ENCODE peak calls at places on chromosomes 11 and 22, in five cellular contexts. H, Y, T, A and N are unnamed samples.
A peak's percentile ranks its signal among the peaks of the same experiment; 100 is the strongest.

GRCh38 chr11:114909866-114910265 is 231.5 kb downstream of the NXPE2 start:
- DNase-seq in Y (no peak), H (no peak), T (no peak), A (no peak), N (no peak)

GRCh38 chr11:128964463-128964930 is 21.8 kb upstream of the TP53AIP1 start:
- DNase-seq in H (no peak), T (no peak), A (peak; percentile 90), Y (no peak), N (no peak)

GRCh38 chr22:49769691-49770315 is 57.9 kb downstream of the BRD1 start:
- DNase-seq in A (no peak), H (no peak), Y (no peak), T (peak; percentile 4), N (no peak)

GRCh38 chr11:134564472-134565200 is 152.6 kb upstream of the B3GAT1 start:
- DNase-seq in T (no peak), A (no peak), H (no peak), Y (no peak), N (no peak)

GRCh38 chr22:22316589-22316988 is 72.0 kb downstream of the VPREB1 start:
- DNase-seq in A (no peak), Y (no peak), H (no peak), T (no peak), N (no peak)

GRCh38 chr11:115455606-115456005 is 48.6 kb downstream of the CADM1 start:
- DNase-seq in T (no peak), A (no peak), Y (no peak), H (no peak), N (no peak)

GRCh38 chr11:119691701-119692546 is 37.1 kb downstream of the NECTIN1 start:
- DNase-seq in Y (no peak), T (no peak), H (peak; percentile 88), A (no peak), N (no peak)

GRCh38 chr22:33851985-33852384 is 68.3 kb downstream of the LARGE1 start:
- DNase-seq in Y (no peak), T (no peak), A (no peak), H (peak; percentile 59), N (no peak)

GRCh38 chr22:35149149-35149548 is 83.2 kb downstream of the ISX start:
- DNase-seq in H (no peak), T (no peak), Y (no peak), A (no peak), N (no peak)

GRCh38 chr22:32920032-32920628 is 118.6 kb downstream of the TIMP3 start:
- DNase-seq in T (peak; percentile 38), Y (no peak), A (no peak), H (no peak), N (no peak)

GRCh38 chr11:122976396-122976733 is 5.3 kb downstream of the BSX start:
- DNase-seq in H (no peak), Y (no peak), A (no peak), T (no peak), N (no peak)

GRCh38 chr22:44195189-44195871 is 14.6 kb downstream of the PARVG start:
- DNase-seq in H (no peak), A (no peak), Y (no peak), T (no peak), N (no peak)

GRCh38 chr11:86069408-86070086 is 663 bp upstream of the PICALM start:
- DNase-seq in A (peak; percentile 98), T (peak; percentile 26), Y (no peak), H (peak; percentile 11), N (peak; percentile 94)

GRCh38 chr22:41001722-41002122 is 50.5 kb downstream of the RBX1 start:
- DNase-seq in Y (no peak), A (no peak), T (no peak), H (no peak), N (peak; percentile 66)

GRCh38 chr11:101407324-101407723 is 176.5 kb downstream of the TRPC6 start:
- DNase-seq in T (peak; percentile 8), Y (no peak), A (no peak), H (no peak), N (no peak)

GRCh38 chr11:90774727-90775572 is 552.1 kb upstream of the CHORDC1 start:
- DNase-seq in H (no peak), Y (peak; percentile 22), A (no peak), T (no peak), N (no peak)

GRCh38 chr11:126888126-126888712 is 112.4 kb downstream of the KIRREL3 start:
- DNase-seq in T (no peak), H (no peak), Y (no peak), A (no peak), N (no peak)

GRCh38 chr11:101870510-101870909 is 44.3 kb upstream of the CEP126 start:
- DNase-seq in H (no peak), Y (no peak), T (no peak), A (peak; percentile 85), N (no peak)

GRCh38 chr11:68950268-68950667 is 30.5 kb downstream of the MRGPRD start:
- DNase-seq in T (no peak), Y (no peak), A (peak; percentile 19), H (no peak), N (no peak)

GRCh38 chr11:8581300-8581699 is 12.7 kb downstream of the STK33 start:
- DNase-seq in A (no peak), H (no peak), T (no peak), Y (no peak), N (no peak)

GRCh38 chr22:23088199-23088604 is 17.9 kb downstream of the GNAZ start:
- DNase-seq in A (no peak), T (no peak), H (no peak), Y (no peak), N (no peak)

GRCh38 chr11:37804666-37805065 is 1206.6 kb upstream of the RAG2 start:
- DNase-seq in Y (no peak), T (no peak), H (no peak), A (no peak), N (no peak)

GRCh38 chr11:11380340-11380739 is 27.3 kb upstream of the CSNK2A3 start:
- DNase-seq in H (no peak), T (no peak), A (no peak), Y (no peak), N (no peak)

GRCh38 chr11:125496465-125496817 is 376 bp upstream of the FEZ1 start:
- DNase-seq in A (no peak), T (no peak), H (no peak), Y (no peak), N (no peak)

GRCh38 chr11:125494601-125494986 is 1.5 kb downstream of the FEZ1 start:
- DNase-seq in T (no peak), Y (no peak), H (no peak), A (no peak), N (no peak)

GRCh38 chr11:125494987-125495725 is 909 bp downstream of the FEZ1 start:
- DNase-seq in Y (peak; percentile 49), H (peak; percentile 8), A (peak; percentile 61), T (no peak), N (no peak)

GRCh38 chr11:125498521-125498920 is 2.5 kb upstream of the FEZ1 start:
- DNase-seq in Y (no peak), T (no peak), H (no peak), A (no peak), N (no peak)

DNA sequence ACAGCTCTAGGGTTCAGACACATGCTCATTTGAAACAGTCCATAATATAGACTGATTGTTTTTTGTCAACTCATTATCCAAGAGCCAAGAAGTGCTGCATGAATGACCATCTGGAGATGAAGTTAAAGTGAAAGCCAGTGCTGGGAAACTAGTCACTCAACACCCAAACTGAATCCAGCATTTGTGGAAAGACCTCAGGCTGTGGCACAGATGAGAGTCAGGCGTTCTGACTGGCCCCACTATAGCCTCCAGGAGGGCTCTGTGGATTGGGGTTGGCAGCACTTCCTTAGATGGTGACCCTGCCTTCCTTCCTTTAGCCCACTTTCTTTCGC is 2.1 kb downstream of the FEZ1 start:
- DNase-seq in Y (no peak), H (no peak), A (no peak), T (no peak), N (no peak)
- H3K36me3 ChIP-seq in Y (no peaks in the 10 kb centered on the region), H (no peaks in the 10 kb centered on the region), A (peaks cover 4% of the 10 kb centered on the region), T (no peaks in the 10 kb centered on the region), N (no peaks in the 10 kb centered on the region)

GRCh38 chr11:30561691-30562412 is 24.3 kb downstream of the MPPED2 start:
- DNase-seq in T (no peak), Y (no peak), H (no peak), A (no peak), N (no peak)

GRCh38 chr11:30564994-30565393 is 21.2 kb downstream of the MPPED2 start:
- DNase-seq in Y (no peak), H (no peak), T (no peak), A (no peak), N (no peak)

GRCh38 chr11:30566482-30566881 is 19.7 kb downstream of the MPPED2 start:
- DNase-seq in Y (no peak), H (no peak), A (no peak), T (no peak), N (no peak)

GRCh38 chr11:30560345-30561106 is 25.6 kb downstream of the MPPED2 start:
- DNase-seq in Y (no peak), T (no peak), A (no peak), H (no peak), N (no peak)
- H3K4me3 ChIP-seq in Y (no peak overlapping the region), T (no peak overlapping the region), A (no peak overlapping the region), H (no peak overlapping the region), N (no peak overlapping the region)

DNA sequence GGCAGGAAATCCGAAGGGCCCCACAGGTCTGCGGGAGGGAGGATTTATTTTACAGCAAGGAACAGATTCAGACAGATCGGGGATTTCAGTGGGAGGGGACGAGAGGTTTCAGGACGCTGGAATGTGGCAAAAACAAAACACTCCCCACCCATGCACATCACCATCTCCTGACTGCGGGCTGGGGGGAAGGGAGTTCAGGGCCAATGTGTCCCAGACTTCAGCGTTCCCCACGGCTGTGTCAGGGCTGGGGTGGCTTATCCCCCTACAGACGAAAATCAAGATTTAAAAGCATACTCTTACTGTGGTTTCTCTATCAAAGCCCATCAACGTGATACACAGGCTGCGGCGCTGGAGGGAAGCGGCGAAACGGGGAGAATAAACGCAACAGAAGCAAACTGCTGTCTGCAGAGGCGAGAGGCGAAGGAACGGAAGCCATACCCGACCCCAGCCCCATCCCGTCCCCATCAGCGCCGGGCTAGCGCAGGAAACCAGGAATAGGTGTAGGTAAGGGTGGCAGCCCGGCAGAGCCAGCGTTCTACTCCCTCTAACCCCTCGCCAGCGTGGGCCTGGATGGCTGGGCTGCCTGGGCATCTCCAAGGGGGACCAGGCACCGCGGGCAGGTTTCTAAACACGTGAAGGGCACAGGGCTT is 2.7 kb downstream of the TENM4 start:
- DNase-seq in A (no peak), H (peak; percentile 4), T (no peak), Y (no peak), N (no peak)
- TF ChIP-seq CTCF in A (no peak), H (no peak), T (no peak), Y (no peak), N (no peak)

DNA sequence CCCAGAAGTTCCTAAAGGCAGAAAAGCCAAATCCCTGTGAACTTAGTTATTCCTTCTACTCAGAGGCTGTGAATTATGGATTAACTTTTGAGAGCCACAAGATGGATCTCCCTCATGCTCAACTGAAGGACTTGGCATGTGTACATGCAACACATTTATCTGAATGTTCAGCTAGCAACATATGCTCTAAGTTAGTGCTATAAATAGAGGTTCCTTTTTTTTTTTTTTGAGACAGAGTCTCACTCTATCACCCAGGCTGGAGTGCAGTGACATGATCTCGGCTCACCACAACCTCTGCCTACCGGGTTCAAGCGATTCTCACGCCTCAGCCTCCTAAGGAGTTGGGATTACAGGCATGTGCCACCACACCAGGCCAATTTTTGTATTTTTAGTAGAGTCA is 40.1 kb downstream of the EIF4ENIF1 start:
- DNase-seq in H (no peak), A (no peak), T (no peak), Y (no peak), N (no peak)
- H3K36me3 ChIP-seq in H (no peaks in the 10 kb centered on the region), A (peaks cover 22% of the 10 kb centered on the region), T (no peaks in the 10 kb centered on the region), Y (no peaks in the 10 kb centered on the region), N (no peaks in the 10 kb centered on the region)

GRCh38 chr11:76630600-76630999 is 39.9 kb downstream of the LRRC32 start:
- DNase-seq in A (no peak), H (no peak), Y (no peak), T (no peak), N (no peak)
- H3K4me3 ChIP-seq in A (no peak overlapping the region), H (no peak overlapping the region), Y (no peak overlapping the region), T (no peak overlapping the region), N (no peak overlapping the region)